ENCODE peak calls at places on chromosomes 16 and 17, in seven cellular contexts. One of them, this sample, is unnamed.

GRCh38 chr17:13561606-13562270 is 40.0 kb downstream of the HS3ST3A1 start:
- DNase-seq in H9: no peak
- DNase-seq in NB4: no peak
- DNase-seq in EL: no peak
- DNase-seq in GM04504: no peak
- DNase-seq in RWPE1: no peak
- DNase-seq in posterior cingulate gyrus: no peak
- DNase-seq in this sample: no peak

GRCh38 chr16:10965440-10966039 is 21.2 kb downstream of the CLEC16A start:
- DNase-seq in H9: no peak
- DNase-seq in NB4: peak; percentile 45
- DNase-seq in EL: no peak
- DNase-seq in GM04504: no peak
- DNase-seq in RWPE1: no peak
- DNase-seq in posterior cingulate gyrus: no peak
- DNase-seq in this sample: no peak

GRCh38 chr17:82052638-82053059 is 951 bp downstream of the GPS1 start:
- DNase-seq in H9: no peak
- DNase-seq in NB4: no peak
- DNase-seq in EL: no peak
- DNase-seq in GM04504: no peak
- DNase-seq in RWPE1: no peak
- DNase-seq in posterior cingulate gyrus: peak; percentile 72
- DNase-seq in this sample: no peak

GRCh38 chr16:14487579-14487978 is 142.5 kb downstream of the PARN start:
- DNase-seq in H9: no peak
- DNase-seq in NB4: peak; percentile 16
- DNase-seq in EL: peak; percentile 21
- DNase-seq in GM04504: no peak
- DNase-seq in RWPE1: no peak
- DNase-seq in posterior cingulate gyrus: no peak
- DNase-seq in this sample: no peak

GRCh38 chr16:74321356-74321755 is 24.7 kb downstream of the PSMD7 start:
- DNase-seq in H9: no peak
- DNase-seq in NB4: no peak
- DNase-seq in EL: no peak
- DNase-seq in GM04504: no peak
- DNase-seq in RWPE1: no peak
- DNase-seq in posterior cingulate gyrus: no peak
- DNase-seq in this sample: no peak

GRCh38 chr16:21190599-21190998 is 20.8 kb downstream of the ZP2 start:
- DNase-seq in H9: no peak
- DNase-seq in NB4: no peak
- DNase-seq in EL: peak; percentile 21
- DNase-seq in GM04504: peak; percentile 53
- DNase-seq in RWPE1: no peak
- DNase-seq in posterior cingulate gyrus: no peak
- DNase-seq in this sample: no peak

GRCh38 chr16:64870859-64871258 is 251.0 kb downstream of the CDH11 start:
- DNase-seq in H9: no peak
- DNase-seq in NB4: no peak
- DNase-seq in EL: no peak
- DNase-seq in GM04504: no peak
- DNase-seq in RWPE1: no peak
- DNase-seq in posterior cingulate gyrus: no peak
- DNase-seq in this sample: no peak

GRCh38 chr16:85366031-85366763 is 246.9 kb upstream of the GSE1 start:
- DNase-seq in H9: peak; percentile 52
- DNase-seq in NB4: no peak
- DNase-seq in EL: no peak
- DNase-seq in GM04504: no peak
- DNase-seq in RWPE1: no peak
- DNase-seq in posterior cingulate gyrus: peak; percentile 89
- DNase-seq in this sample: no peak

GRCh38 chr16:22141746-22142145 is 20.6 kb upstream of the SDR42E2 start:
- DNase-seq in H9: peak; percentile 61
- DNase-seq in NB4: peak; percentile 39
- DNase-seq in EL: peak; percentile 39
- DNase-seq in GM04504: no peak
- DNase-seq in RWPE1: peak; percentile 36
- DNase-seq in posterior cingulate gyrus: no peak
- DNase-seq in this sample: peak; percentile 37

GRCh38 chr16:19137201-19137601 is 23.4 kb downstream of the ITPRIPL2 start:
- DNase-seq in H9: no peak
- DNase-seq in NB4: no peak
- DNase-seq in EL: no peak
- DNase-seq in GM04504: no peak
- DNase-seq in RWPE1: peak; percentile 47
- DNase-seq in posterior cingulate gyrus: no peak
- DNase-seq in this sample: no peak

GRCh38 chr17:4365628-4366311 is 705 bp downstream of the UBE2G1 start:
- DNase-seq in H9: peak; percentile 63
- DNase-seq in NB4: peak; percentile 51
- DNase-seq in EL: no peak
- DNase-seq in GM04504: no peak
- DNase-seq in RWPE1: no peak
- DNase-seq in posterior cingulate gyrus: peak; percentile 89
- DNase-seq in this sample: peak; percentile 19

GRCh38 chr17:7136266-7136877 is 21.8 kb upstream of the ASGR2 start:
- DNase-seq in H9: no peak
- DNase-seq in NB4: peak; percentile 73
- DNase-seq in EL: peak; percentile 62
- DNase-seq in GM04504: peak; percentile 24
- DNase-seq in RWPE1: peak; percentile 52
- DNase-seq in posterior cingulate gyrus: peak; percentile 95
- DNase-seq in this sample: peak; percentile 71

GRCh38 chr17:64707077-64707591 is 45.0 kb upstream of the SMURF2 start:
- DNase-seq in H9: peak; percentile 45
- DNase-seq in NB4: peak; percentile 43
- DNase-seq in EL: peak; percentile 100
- DNase-seq in GM04504: peak; percentile 99
- DNase-seq in RWPE1: peak; percentile 98
- DNase-seq in posterior cingulate gyrus: peak; percentile 87
- DNase-seq in this sample: peak; percentile 100

GRCh38 chr16:600781-601180 is 10.9 kb downstream of the RAB40C start:
- DNase-seq in H9: no peak
- DNase-seq in NB4: peak; percentile 33
- DNase-seq in EL: no peak
- DNase-seq in GM04504: no peak
- DNase-seq in RWPE1: no peak
- DNase-seq in posterior cingulate gyrus: no peak
- DNase-seq in this sample: peak; percentile 34

GRCh38 chr17:61425682-61426481 is 26.2 kb downstream of the TBX2 start:
- DNase-seq in H9: peak; percentile 90
- DNase-seq in NB4: no peak
- DNase-seq in EL: no peak
- DNase-seq in GM04504: no peak
- DNase-seq in RWPE1: no peak
- DNase-seq in posterior cingulate gyrus: no peak
- DNase-seq in this sample: no peak

GRCh38 chr16:50363656-50364055 is 5.1 kb downstream of the BRD7 start:
- DNase-seq in H9: no peak
- DNase-seq in NB4: no peak
- DNase-seq in EL: no peak
- DNase-seq in GM04504: no peak
- DNase-seq in RWPE1: no peak
- DNase-seq in posterior cingulate gyrus: no peak
- DNase-seq in this sample: no peak

GRCh38 chr16:50761276-50761675 is 19.4 kb downstream of the CYLD start:
- DNase-seq in H9: no peak
- DNase-seq in NB4: no peak
- DNase-seq in EL: no peak
- DNase-seq in GM04504: no peak
- DNase-seq in RWPE1: no peak
- DNase-seq in posterior cingulate gyrus: no peak
- DNase-seq in this sample: no peak

GRCh38 chr16:85153656-85154091 is 41.4 kb upstream of the CIBAR2 start:
- DNase-seq in H9: no peak
- DNase-seq in NB4: no peak
- DNase-seq in EL: no peak
- DNase-seq in GM04504: no peak
- DNase-seq in RWPE1: no peak
- DNase-seq in posterior cingulate gyrus: no peak
- DNase-seq in this sample: no peak

GRCh38 chr16:56468800-56469199 is 17.4 kb downstream of the OGFOD1 start:
- DNase-seq in H9: no peak
- DNase-seq in NB4: no peak
- DNase-seq in EL: no peak
- DNase-seq in GM04504: no peak
- DNase-seq in RWPE1: no peak
- DNase-seq in posterior cingulate gyrus: no peak
- DNase-seq in this sample: no peak

GRCh38 chr17:75153854-75154194 is 488 bp downstream of the JPT1 start:
- DNase-seq in H9: no peak
- DNase-seq in NB4: no peak
- DNase-seq in EL: peak; percentile 21
- DNase-seq in GM04504: no peak
- DNase-seq in RWPE1: no peak
- DNase-seq in posterior cingulate gyrus: no peak
- DNase-seq in this sample: peak; percentile 28

GRCh38 chr16:23071202-23072083 is 77.8 kb downstream of the USP31 start:
- DNase-seq in H9: no peak
- DNase-seq in NB4: no peak
- DNase-seq in EL: no peak
- DNase-seq in GM04504: peak; percentile 21
- DNase-seq in RWPE1: peak; percentile 51
- DNase-seq in posterior cingulate gyrus: peak; percentile 81
- DNase-seq in this sample: no peak

GRCh38 chr17:3890082-3890892 is 2.6 kb downstream of the CAMKK1 start:
- DNase-seq in H9: no peak
- DNase-seq in NB4: peak; percentile 94
- DNase-seq in EL: peak; percentile 95
- DNase-seq in GM04504: peak; percentile 90
- DNase-seq in RWPE1: peak; percentile 95
- DNase-seq in posterior cingulate gyrus: peak; percentile 95
- DNase-seq in this sample: peak; percentile 88

GRCh38 chr16:82741073-82741615 is 114.4 kb downstream of the CDH13 start:
- DNase-seq in H9: no peak
- DNase-seq in NB4: no peak
- DNase-seq in EL: peak; percentile 69
- DNase-seq in GM04504: no peak
- DNase-seq in RWPE1: no peak
- DNase-seq in posterior cingulate gyrus: no peak
- DNase-seq in this sample: no peak

GRCh38 chr17:9644910-9645751 is at the start of gene USP43:
- DNase-seq in H9: peak; percentile 90
- DNase-seq in NB4: peak; percentile 82
- DNase-seq in EL: peak; percentile 45
- DNase-seq in GM04504: no peak
- DNase-seq in RWPE1: peak; percentile 84
- DNase-seq in posterior cingulate gyrus: no peak
- DNase-seq in this sample: peak; percentile 54

GRCh38 chr16:27330542-27330941 is 16.8 kb downstream of the IL4R start:
- DNase-seq in H9: no peak
- DNase-seq in NB4: no peak
- DNase-seq in EL: peak; percentile 37
- DNase-seq in GM04504: peak; percentile 74
- DNase-seq in RWPE1: no peak
- DNase-seq in posterior cingulate gyrus: peak; percentile 82
- DNase-seq in this sample: no peak